ENCODE peak calls at places on chromosomes 2 and 18, in six cellular contexts. H is neural progenitor cell, W is cardiac muscle cell, E is psoas muscle, X is upper lobe of right lung, L is spleen. V is an unnamed sample. For H3K4me1, the result is how much of the 10 kb centered on the place peaks cover.

GRCh38 chr2:99605036-99605435 is 115.2 kb upstream of the REV1 start:
- DNase-seq in E (no peak), X (no peak), H (no peak), W (no peak), L (no peak), V (no peak)

GRCh38 chr2:213152065-213152794 is 818 bp upstream of the IKZF2 start:
- DNase-seq in H (peak), E (peak), L (peak), X (peak), W (peak), V (peak)

GRCh38 chr2:151162185-151162584 is 99.5 kb downstream of the RBM43 start:
- DNase-seq in E (no peak), H (no peak), X (no peak), W (peak), L (no peak), V (no peak)

GRCh38 chr18:79575891-79576685 is 103.5 kb upstream of the CTDP1 start:
- DNase-seq in L (peak), E (peak), H (no peak), X (peak), W (peak), V (peak)

GRCh38 chr18:31102020-31102684 is at the start of gene DSC2:
- DNase-seq in L (peak), W (no peak), H (peak), X (peak), E (peak), V (peak)

GRCh38 chr2:893311-893710 is 57.3 kb upstream of the SNTG2 start:
- DNase-seq in E (no peak), X (no peak), W (peak), L (no peak), H (peak), V (no peak)

GRCh38 chr2:31239842-31240198 is 5.9 kb downstream of the EHD3 start:
- DNase-seq in H (no peak), X (no peak), W (peak), L (no peak), E (peak), V (no peak)

GRCh38 chr2:26696352-26696816 is 3.9 kb downstream of the KCNK3 start:
- DNase-seq in L (no peak), H (no peak), E (no peak), W (peak), X (no peak), V (no peak)

GRCh38 chr2:163191372-163191771 is 352.8 kb upstream of the KCNH7 start:
- DNase-seq in E (no peak), L (no peak), H (peak), W (peak), X (no peak), V (no peak)

GRCh38 chr18:65146615-65147014 is 604.2 kb upstream of the CDH7 start:
- DNase-seq in L (no peak), W (no peak), E (no peak), X (no peak), H (no peak), V (no peak)

GRCh38 chr2:124995185-124995912 is 970.3 kb downstream of the CNTNAP5 start:
- DNase-seq in H (no peak), L (no peak), E (no peak), W (no peak), X (no peak), V (no peak)

GRCh38 chr2:166361351-166362153 is 14.2 kb downstream of the SCN9A start:
- DNase-seq in H (peak), W (peak), L (no peak), X (no peak), E (no peak), V (no peak)

GRCh38 chr2:12261993-12262680 is 454.6 kb upstream of the TRIB2 start:
- DNase-seq in X (no peak), W (no peak), H (no peak), E (no peak), L (no peak), V (no peak)

GRCh38 chr2:21413082-21413481 is 289.3 kb downstream of the TDRD15 start:
- DNase-seq in L (no peak), W (no peak), E (no peak), X (no peak), H (no peak), V (no peak)

GRCh38 chr18:62284637-62285036 is 40.5 kb upstream of the TNFRSF11A start:
- DNase-seq in X (no peak), W (no peak), E (no peak), H (no peak), L (no peak), V (no peak)

GRCh38 chr2:15650616-15651366 is 59.1 kb downstream of the DDX1 start:
- DNase-seq in W (no peak), X (no peak), L (no peak), H (no peak), E (no peak), V (no peak)

GRCh38 chr2:99984781-99985525 is 157.4 kb downstream of the AFF3 start:
- DNase-seq in X (no peak), E (no peak), W (peak), H (peak), L (no peak), V (no peak)

GRCh38 chr18:58309610-58310239 is 265.7 kb downstream of the NEDD4L start:
- DNase-seq in X (no peak), L (no peak), E (no peak), W (no peak), H (no peak), V (no peak)
- H3K4me1 ChIP-seq in X (under half), L (under half), E (under half), W (under half), H (under half), V (half or more)

DNA sequence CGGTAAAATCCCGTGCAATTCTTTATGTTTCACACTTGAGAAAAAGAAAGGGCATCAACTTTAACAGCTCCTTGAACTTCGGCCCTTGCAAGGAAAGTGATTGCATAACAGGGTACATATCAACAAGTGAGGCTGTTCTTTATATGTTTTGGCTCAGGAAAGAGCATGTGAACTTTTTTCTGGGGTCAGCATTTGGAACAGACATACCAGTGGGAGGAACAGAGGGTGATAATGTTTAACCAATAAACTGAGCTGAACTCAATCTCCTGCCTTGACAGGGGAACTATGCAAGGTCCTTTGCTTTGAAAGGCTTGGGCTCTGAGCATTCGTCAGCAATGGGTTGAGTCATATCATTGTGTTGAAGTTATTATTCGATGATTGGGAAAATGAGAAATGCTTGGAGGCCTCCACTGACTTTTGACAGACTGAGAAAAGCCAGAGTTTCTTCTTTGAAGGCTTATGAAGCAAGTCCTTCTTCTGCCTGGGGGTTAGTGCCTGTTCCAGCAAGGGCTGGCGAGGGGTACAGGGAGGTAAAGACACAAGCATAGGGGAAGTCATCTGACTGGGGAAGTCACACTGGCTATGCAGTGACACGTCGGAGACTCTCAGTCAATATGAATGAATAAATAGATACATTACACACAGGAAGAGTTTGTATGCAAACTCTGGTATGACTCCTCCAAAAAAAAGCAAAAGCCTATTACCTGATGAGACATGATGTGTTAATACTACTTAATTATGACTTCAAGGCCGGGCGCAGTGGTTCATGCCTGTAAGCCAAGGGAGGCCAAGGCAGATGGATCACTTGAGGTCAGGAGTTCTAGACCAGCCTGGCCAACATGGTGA is 57.2 kb downstream of the CYB5A start:
- DNase-seq in H (no peak), W (peak), L (no peak), X (no peak), E (no peak), V (no peak)
- H3K27ac ChIP-seq in H (no peak), W (no peak), L (peak), X (peak), E (no peak), V (peak)

GRCh38 chr2:127398239-127398590 is 10.4 kb upstream of the MAP3K2 start:
- DNase-seq in H (no peak), X (peak), L (no peak), E (peak), W (peak), V (peak)

GRCh38 chr2:127400897-127401756 is 13.4 kb upstream of the MAP3K2 start:
- DNase-seq in L (peak), H (no peak), W (peak), E (no peak), X (peak), V (peak)

GRCh38 chr2:127401757-127402695 is 14.3 kb upstream of the MAP3K2 start:
- DNase-seq in W (no peak), E (no peak), X (no peak), H (no peak), L (peak), V (no peak)

GRCh38 chr2:127397568-127398238 is 9.9 kb upstream of the MAP3K2 start:
- DNase-seq in H (no peak), E (peak), L (no peak), X (no peak), W (no peak), V (no peak)

DNA sequence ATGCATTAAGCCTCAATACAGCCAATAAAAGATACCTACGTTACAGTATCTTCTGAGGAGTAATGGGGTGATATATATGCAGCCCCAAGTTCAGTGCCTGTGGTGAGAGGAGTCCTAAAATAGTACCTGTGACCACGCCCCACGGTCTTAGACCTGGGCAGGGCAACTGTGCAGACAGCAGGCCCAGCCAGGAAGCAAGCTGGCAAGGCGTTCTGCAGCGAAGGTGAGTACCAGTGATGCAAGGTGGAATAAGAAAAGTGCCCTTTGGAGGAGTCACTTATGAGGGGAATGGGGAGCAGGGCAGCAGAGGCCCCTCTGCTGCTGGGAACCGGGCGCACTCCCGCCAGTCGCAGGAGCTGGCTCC is 12.7 kb upstream of the MAP3K2 start:
- DNase-seq in H (no peak), W (no peak), X (peak), L (peak), E (no peak), V (peak)
- TF ChIP-seq CTCF in H (no peak), W (no peak), X (no peak), L (no peak), E (no peak), V (no peak)

GRCh38 chr2:217734999-217735398 is 267.8 kb downstream of the TNS1 start:
- DNase-seq in E (no peak), W (no peak), X (no peak), L (no peak), H (no peak), V (no peak)

GRCh38 chr2:217732995-217733394 is 269.8 kb downstream of the TNS1 start:
- DNase-seq in L (no peak), E (no peak), H (no peak), W (peak), X (no peak), V (no peak)

GRCh38 chr2:217733461-217733860 is 269.3 kb downstream of the TNS1 start:
- DNase-seq in H (no peak), X (no peak), W (peak), L (no peak), E (no peak), V (no peak)

GRCh38 chr2:217737127-217737526 is 265.7 kb downstream of the TNS1 start:
- DNase-seq in H (no peak), X (no peak), W (no peak), L (no peak), E (no peak), V (no peak)

GRCh38 chr2:217735899-217736298 is 266.9 kb downstream of the TNS1 start:
- DNase-seq in H (no peak), L (no peak), E (no peak), W (no peak), X (no peak), V (no peak)
- H3K4me1 ChIP-seq in H (under half), L (under half), E (under half), W (under half), X (under half), V (under half)

GRCh38 chr2:85286913-85287312 is 40.9 kb downstream of the TGOLN2 start:
- DNase-seq in L (no peak), W (no peak), H (no peak), X (no peak), E (no peak), V (no peak)

GRCh38 chr2:85283641-85284040 is 44.1 kb downstream of the TGOLN2 start:
- DNase-seq in E (no peak), X (no peak), W (no peak), L (no peak), H (no peak), V (no peak)

GRCh38 chr2:85288244-85288725 is 39.5 kb downstream of the TGOLN2 start:
- DNase-seq in W (peak), X (no peak), H (peak), E (peak), L (no peak), V (no peak)

GRCh38 chr2:85291425-85292023 is 36.3 kb downstream of the TGOLN2 start:
- DNase-seq in W (no peak), L (no peak), X (no peak), H (no peak), E (peak), V (no peak)

GRCh38 chr2:85287721-85288120 is 40.1 kb downstream of the TGOLN2 start:
- DNase-seq in L (no peak), X (no peak), H (no peak), W (no peak), E (no peak), V (no peak)
- H3K27ac ChIP-seq in L (no peak), X (no peak), H (no peak), W (no peak), E (no peak), V (no peak)

GRCh38 chr2:7012141-7012809 is 95.1 kb downstream of the RNF144A start:
- DNase-seq in L (peak), E (peak), W (peak), H (no peak), X (no peak), V (no peak)

GRCh38 chr2:7015007-7015950 is 98.1 kb downstream of the RNF144A start:
- DNase-seq in L (peak), X (no peak), E (no peak), W (no peak), H (no peak), V (no peak)

GRCh38 chr2:7016120-7016519 is 98.9 kb downstream of the RNF144A start:
- DNase-seq in X (no peak), L (no peak), E (no peak), W (no peak), H (no peak), V (no peak)

GRCh38 chr2:7013761-7014160 is 96.5 kb downstream of the RNF144A start:
- DNase-seq in X (no peak), H (no peak), L (no peak), E (no peak), W (no peak), V (no peak)

GRCh38 chr2:7014201-7014640 is 97.0 kb downstream of the RNF144A start:
- DNase-seq in W (peak), E (no peak), L (peak), H (peak), X (no peak), V (no peak)
- TF ChIP-seq CTCF in W (peak), E (peak), L (peak), H (peak), X (peak), V (peak)

DNA sequence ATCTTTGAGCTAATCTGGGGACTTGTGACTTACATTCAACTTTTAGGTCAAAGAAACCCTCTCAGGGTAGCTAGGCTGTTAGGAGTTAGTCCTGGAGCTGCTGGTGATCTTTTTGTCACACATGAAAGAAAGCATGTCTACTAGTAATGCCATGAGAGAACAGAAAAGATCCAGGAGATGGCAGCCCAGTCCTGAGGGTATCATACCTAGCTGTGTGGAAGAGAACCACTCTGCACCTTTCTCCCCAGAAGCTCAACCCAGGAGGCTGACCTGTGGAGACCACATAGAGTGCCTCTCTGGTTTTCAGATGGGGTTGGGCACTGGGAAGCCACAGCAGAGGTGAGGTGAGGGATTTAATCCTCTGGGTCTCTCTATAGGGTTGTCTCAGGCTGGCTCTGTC is 460.2 kb upstream of the UBE2E3 start:
- DNase-seq in X (no peak), H (no peak), E (no peak), L (no peak), W (peak), V (no peak)
- H3K4me1 ChIP-seq in X (under half), H (under half), E (under half), L (under half), W (under half), V (under half)

GRCh38 chr2:134667081-134667480 is 51.7 kb downstream of the TMEM163 start:
- DNase-seq in L (no peak), W (no peak), X (no peak), H (no peak), E (no peak), V (no peak)

GRCh38 chr2:134664051-134664450 is 54.7 kb downstream of the TMEM163 start:
- DNase-seq in H (no peak), X (no peak), W (no peak), L (no peak), E (no peak), V (no peak)

GRCh38 chr2:134663451-134663850 is 55.3 kb downstream of the TMEM163 start:
- DNase-seq in L (no peak), W (no peak), H (no peak), X (no peak), E (no peak), V (no peak)

GRCh38 chr2:134667541-134667940 is 51.3 kb downstream of the TMEM163 start:
- DNase-seq in X (no peak), E (no peak), H (no peak), L (no peak), W (no peak), V (no peak)

DNA sequence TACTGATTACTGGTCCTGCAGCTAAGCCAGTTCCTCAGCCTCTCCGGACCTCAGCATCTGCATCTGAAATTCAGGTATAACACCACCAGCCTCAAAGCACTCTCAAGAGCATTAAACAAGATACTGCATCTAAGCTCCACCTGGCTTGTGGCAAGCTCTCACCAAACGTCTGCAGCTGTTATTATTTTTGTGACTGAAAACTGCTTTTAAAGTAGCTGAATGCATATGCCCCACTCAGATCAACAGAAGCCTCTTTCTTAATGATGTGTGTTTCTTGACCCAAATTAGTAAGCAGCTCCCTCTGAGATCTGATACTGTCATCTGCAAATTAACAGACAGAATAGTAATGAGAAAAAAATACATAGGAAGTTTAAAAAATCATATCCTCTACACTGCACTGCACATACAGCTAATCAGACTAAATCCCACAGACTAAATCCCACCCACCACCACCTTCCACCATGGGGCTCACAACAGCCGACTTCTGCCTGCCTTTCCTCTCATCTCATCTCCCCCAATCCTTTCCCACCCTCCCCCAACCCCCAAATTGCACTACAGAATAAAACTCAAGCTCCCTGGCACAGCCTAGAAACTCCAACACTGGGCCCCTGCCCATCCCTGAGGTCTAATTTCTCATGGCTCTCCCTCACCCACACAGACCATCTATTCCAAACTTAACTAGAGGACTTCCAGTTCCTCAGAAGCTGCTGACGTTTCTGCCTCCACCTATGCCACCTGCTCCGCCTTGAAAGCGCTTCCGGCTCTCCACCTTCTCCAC is 52.9 kb downstream of the TMEM163 start:
- DNase-seq in H (no peak), W (no peak), E (no peak), L (no peak), X (no peak), V (no peak)
- H3K27ac ChIP-seq in H (no peak), W (no peak), E (no peak), L (no peak), X (no peak), V (no peak)

GRCh38 chr2:189426886-189427285 is 14.4 kb upstream of the WDR75 start:
- DNase-seq in X (no peak), L (no peak), W (no peak), H (no peak), E (no peak), V (no peak)

GRCh38 chr2:189425676-189426075 is 15.6 kb upstream of the WDR75 start:
- DNase-seq in L (no peak), X (no peak), E (no peak), W (peak), H (no peak), V (no peak)

GRCh38 chr2:189424956-189425355 is 16.3 kb upstream of the WDR75 start:
- DNase-seq in H (no peak), L (no peak), E (no peak), W (no peak), X (no peak), V (no peak)

DNA sequence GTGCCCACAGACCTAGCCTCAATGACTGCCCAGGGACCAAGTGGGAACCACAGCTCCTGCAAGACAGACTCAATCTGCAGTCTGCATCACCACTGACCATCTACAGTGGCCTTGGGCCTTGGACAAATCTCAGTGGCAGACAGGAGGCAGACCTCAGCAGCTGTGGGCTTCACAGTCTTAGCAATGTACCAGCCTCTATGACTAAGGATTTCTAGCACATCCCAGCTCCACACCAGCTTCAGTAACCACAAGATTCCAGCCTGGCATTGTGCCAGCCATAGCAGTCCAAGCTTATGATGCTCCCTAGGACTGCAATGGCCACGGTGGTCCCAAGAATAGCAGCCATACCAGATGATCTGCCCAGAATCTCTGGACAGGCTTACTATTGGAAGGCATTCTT is 19.6 kb upstream of the WDR75 start:
- DNase-seq in H (no peak), X (no peak), W (peak), E (no peak), L (no peak), V (no peak)
- TF ChIP-seq CTCF in H (no peak), X (no peak), W (peak), E (no peak), L (no peak), V (no peak)